ENCODE peak calls at places on chromosomes 3 and 15, in four cellular contexts. T is cardiac muscle cell, G is stomach, R is AG09309. H is an unnamed sample.

GRCh38 chr3:81105761-81106160 is 655.7 kb downstream of the GBE1 start:
- DNase-seq in T (no peak), G (no peak), R (no peak), H (peak; percentile 3)

GRCh38 chr15:45354711-45355110 is 23.6 kb downstream of the GATM start:
- DNase-seq in T (no peak), G (no peak), R (no peak), H (no peak)

GRCh38 chr3:62686486-62686885 is 188.7 kb downstream of the CADPS start:
- DNase-seq in T (no peak), G (no peak), R (peak; percentile 46), H (peak; percentile 29)

GRCh38 chr3:150636258-150636657 is 33.1 kb downstream of the SELENOT start:
- DNase-seq in T (no peak), G (no peak), R (no peak), H (no peak)

GRCh38 chr15:25176991-25177954 is 222.5 kb downstream of the SNRPN start:
- DNase-seq in T (no peak), G (peak; percentile 17), R (no peak), H (no peak)

GRCh38 chr3:45426161-45426560 is 37.8 kb downstream of the LARS2 start:
- DNase-seq in T (peak; percentile 84), G (no peak), R (no peak), H (no peak)

GRCh38 chr3:42247576-42248027 is 18.4 kb downstream of the CCK start:
- DNase-seq in T (peak; percentile 80), G (peak; percentile 64), R (peak; percentile 14), H (no peak)

GRCh38 chr3:100103558-100104441 is 10.5 kb downstream of the FILIP1L start:
- DNase-seq in T (no peak), G (peak; percentile 60), R (no peak), H (peak; percentile 80)

GRCh38 chr3:16467368-16467767 is 46.1 kb downstream of the RFTN1 start:
- DNase-seq in T (no peak), G (no peak), R (no peak), H (no peak)

GRCh38 chr3:16871915-16872842 is 12.6 kb upstream of the PLCL2 start:
- DNase-seq in T (no peak), G (no peak), R (no peak), H (peak; percentile 27)

GRCh38 chr3:176513604-176514003 is 683.7 kb downstream of the TBL1XR1 start:
- DNase-seq in T (peak; percentile 3), G (no peak), R (no peak), H (no peak)

GRCh38 chr15:69653846-69654245 is 201.2 kb downstream of the RPLP1 start:
- DNase-seq in T (no peak), G (no peak), R (no peak), H (no peak)

GRCh38 chr3:128323206-128324081 is 143.2 kb downstream of the DNAJB8 start:
- DNase-seq in T (no peak), G (peak; percentile 69), R (no peak), H (no peak)

GRCh38 chr15:75454471-75455418 is 3.3 kb upstream of the SIN3A start:
- DNase-seq in T (peak; percentile 83), G (peak; percentile 67), R (no peak), H (no peak)

GRCh38 chr3:17833786-17834559 is 91.5 kb upstream of the TBC1D5 start:
- DNase-seq in T (no peak), G (no peak), R (no peak), H (no peak)

GRCh38 chr15:90683371-90683770 is 33.8 kb upstream of the BLM start:
- DNase-seq in T (no peak), G (no peak), R (no peak), H (no peak)

GRCh38 chr15:27342991-27343390 is 372.0 kb downstream of the GABRG3 start:
- DNase-seq in T (no peak), G (no peak), R (no peak), H (no peak)

GRCh38 chr3:123919353-123919752 is 35.2 kb upstream of the MYLK start:
- DNase-seq in T (no peak), G (no peak), R (no peak), H (no peak)

GRCh38 chr15:59565299-59565698 is 46.3 kb upstream of the GCNT3 start:
- DNase-seq in T (no peak), G (no peak), R (no peak), H (no peak)

GRCh38 chr3:46472736-46473135 is 8.0 kb upstream of the LTF start:
- DNase-seq in T (no peak), G (no peak), R (no peak), H (no peak)

GRCh38 chr3:10804183-10804648 is 11.8 kb upstream of the SLC6A11 start:
- DNase-seq in T (no peak), G (no peak), R (no peak), H (no peak)

GRCh38 chr15:71294636-71295241 is 179.5 kb downstream of the THSD4 start:
- DNase-seq in T (no peak), G (no peak), R (peak; percentile 88), H (peak; percentile 83)

GRCh38 chr15:71294251-71294635 is 179.0 kb downstream of the THSD4 start:
- DNase-seq in T (no peak), G (no peak), R (no peak), H (no peak)

GRCh38 chr15:71296032-71296686 is 180.9 kb downstream of the THSD4 start:
- DNase-seq in T (no peak), G (no peak), R (peak; percentile 63), H (peak; percentile 84)

GRCh38 chr15:71291723-71292122 is 176.5 kb downstream of the THSD4 start:
- DNase-seq in T (no peak), G (no peak), R (no peak), H (no peak)

GRCh38 chr15:71295242-71296031 is 180.2 kb downstream of the THSD4 start:
- DNase-seq in T (no peak), G (no peak), R (peak; percentile 99), H (peak; percentile 99)
- H3K4me3 ChIP-seq in T (no peak overlapping the region), G (no peak overlapping the region), R (no peak overlapping the region), H (no peak overlapping the region)

GRCh38 chr3:53162672-53163458 is 1.9 kb downstream of the PRKCD start:
- DNase-seq in T (peak; percentile 18), G (peak; percentile 45), R (no peak), H (no peak)
- H3K4me3 ChIP-seq in T (no peak overlapping the region), G (peak overlapping the region; percentile 92), R (peak overlapping the region; percentile 95), H (peak overlapping the region; percentile 91)

GRCh38 chr15:83365370-83365938 is 81.0 kb upstream of the BNC1 start:
- DNase-seq in T (peak; percentile 57), G (no peak), R (peak; percentile 77), H (peak; percentile 56)
- H3K4me3 ChIP-seq in T (peak overlapping the region; percentile 26), G (peak overlapping the region; percentile 31), R (peak overlapping the region; percentile 45), H (peak overlapping the region; percentile 41)

GRCh38 chr3:133093366-133093765 is 55.2 kb downstream of the TMEM108 start:
- DNase-seq in T (no peak), G (no peak), R (no peak), H (no peak)
- H3K4me3 ChIP-seq in T (no peak overlapping the region), G (no peak overlapping the region), R (no peak overlapping the region), H (no peak overlapping the region)

GRCh38 chr3:183762304-183762703 is 63.1 kb downstream of the MAP6D1 start:
- DNase-seq in T (no peak), G (no peak), R (no peak), H (no peak)

GRCh38 chr3:183766745-183767606 is 58.4 kb downstream of the MAP6D1 start:
- DNase-seq in T (peak; percentile 77), G (peak; percentile 83), R (no peak), H (no peak)

GRCh38 chr3:183766107-183766506 is 59.3 kb downstream of the MAP6D1 start:
- DNase-seq in T (no peak), G (no peak), R (no peak), H (no peak)

GRCh38 chr3:183768114-183768513 is 57.3 kb downstream of the MAP6D1 start:
- DNase-seq in T (no peak), G (no peak), R (no peak), H (no peak)

GRCh38 chr3:183764854-183765731 is 60.3 kb downstream of the MAP6D1 start:
- DNase-seq in T (no peak), G (no peak), R (no peak), H (no peak)
- H3K4me3 ChIP-seq in T (no peak overlapping the region), G (no peak overlapping the region), R (no peak overlapping the region), H (no peak overlapping the region)

DNA sequence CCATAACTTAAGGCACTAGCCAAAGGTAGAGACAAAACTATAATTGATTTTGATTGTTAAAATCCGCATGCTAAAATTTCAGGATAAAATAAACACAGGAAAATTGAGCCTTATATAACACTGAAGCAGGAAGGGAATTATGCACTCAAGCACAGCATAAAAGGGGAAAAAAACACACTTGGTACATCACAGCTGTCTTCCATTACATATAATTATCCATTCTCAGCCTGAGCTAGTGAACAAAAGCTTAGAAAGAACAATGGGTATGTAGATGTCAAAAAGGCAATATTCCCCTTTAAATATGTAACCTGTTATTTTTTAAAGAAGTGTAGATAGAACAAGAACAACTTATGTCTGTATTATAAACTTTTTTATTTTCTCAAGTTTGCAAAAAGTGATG is 899.2 kb downstream of the ROBO1 start:
- DNase-seq in T (no peak), G (no peak), R (no peak), H (no peak)
- H3K4me3 ChIP-seq in T (no peak overlapping the region), G (no peak overlapping the region), R (no peak overlapping the region), H (no peak overlapping the region)

GRCh38 chr3:185503467-185503975 is 4.7 kb upstream of the TMEM41A start:
- DNase-seq in T (peak; percentile 10), G (peak; percentile 38), R (no peak), H (no peak)
- H3K4me3 ChIP-seq in T (no peak overlapping the region), G (no peak overlapping the region), R (no peak overlapping the region), H (no peak overlapping the region)

GRCh38 chr3:195906865-195907729 is 1.3 kb downstream of the TNK2 start:
- DNase-seq in T (no peak), G (peak; percentile 62), R (no peak), H (no peak)
- H3K4me3 ChIP-seq in T (peak overlapping the region; percentile 67), G (peak overlapping the region; percentile 76), R (no peak overlapping the region), H (no peak overlapping the region)